ENCODE peak calls at places on chromosomes 12 and 14, in ten cellular contexts. B is MCF 10A; V is GM10248; F is GM13976; C is lung microvascular endothelial cell; L is HEK293T; A is mesendoderm; Y is Peyer's patch; Q is stimulated activated CD8-positive, alpha-beta memory T cell treated with anti-CD3 and anti-CD28 coated beads, Interleukin-2, amount 100 ng/mL, for 48 hours; X is left colon. I is an unnamed sample.
A peak's percentile ranks its signal among the peaks of the same experiment; 100 is the strongest.

GRCh38 chr12:75549989-75550388 is 38.6 kb upstream of the KRR1 start:
- DNase-seq in Q (no peak), V (no peak), X (no peak), F (no peak), A (no peak), B (no peak), Y (no peak), L (no peak), C (no peak), I (no peak)

GRCh38 chr14:95488376-95489162 is 27.9 kb downstream of the SYNE3 start:
- DNase-seq in V (no peak), F (no peak), Q (no peak), C (no peak), Y (peak; percentile 44), B (no peak), X (no peak), A (no peak), L (no peak), I (no peak)

GRCh38 chr14:103121846-103122577 is 1.2 kb upstream of the TNFAIP2 start:
- DNase-seq in A (peak; percentile 92), L (peak; percentile 48), Q (no peak), B (peak; percentile 97), F (no peak), Y (peak; percentile 78), C (peak; percentile 85), V (no peak), X (peak; percentile 83), I (no peak)

GRCh38 chr12:94753071-94753779 is 102.9 kb upstream of the TMCC3 start:
- DNase-seq in C (no peak), L (no peak), B (peak; percentile 70), V (no peak), X (no peak), F (no peak), Q (no peak), Y (no peak), A (peak; percentile 48), I (no peak)

GRCh38 chr14:90599748-90600507 is 203.1 kb downstream of the CALM1 start:
- DNase-seq in C (no peak), X (no peak), L (no peak), B (peak; percentile 4), Q (no peak), F (no peak), V (no peak), Y (no peak), A (no peak), I (no peak)

GRCh38 chr14:81172353-81172752 is 48.4 kb downstream of the GTF2A1 start:
- DNase-seq in F (no peak), Y (no peak), V (no peak), L (no peak), Q (no peak), C (no peak), B (peak; percentile 35), X (no peak), A (no peak), I (no peak)

GRCh38 chr12:41014643-41015020 is 173.5 kb upstream of the PDZRN4 start:
- DNase-seq in Y (no peak), L (no peak), B (no peak), C (peak; percentile 34), Q (no peak), A (no peak), F (no peak), X (no peak), V (no peak), I (no peak)

GRCh38 chr14:68564236-68564825 is 228.5 kb downstream of the ZFP36L1 start:
- DNase-seq in X (no peak), Y (no peak), C (no peak), Q (no peak), L (no peak), F (no peak), B (no peak), V (no peak), A (peak; percentile 50), I (no peak)

GRCh38 chr14:52879958-52880357 is 70.9 kb downstream of the FERMT2 start:
- DNase-seq in Y (no peak), A (no peak), B (peak; percentile 44), X (no peak), C (no peak), V (no peak), F (no peak), L (no peak), Q (no peak), I (no peak)

GRCh38 chr12:113273053-113273725 is 51.9 kb downstream of the TPCN1 start:
- DNase-seq in B (no peak), F (no peak), V (no peak), C (peak; percentile 20), X (no peak), Y (peak; percentile 26), L (no peak), A (peak; percentile 42), Q (no peak), I (no peak)

GRCh38 chr12:66061557-66062279 is 68.8 kb downstream of the LLPH start:
- DNase-seq in Y (no peak), B (peak; percentile 47), V (no peak), A (peak; percentile 85), C (no peak), F (no peak), L (no peak), Q (no peak), X (no peak), I (no peak)

GRCh38 chr14:24817638-24818053 is 183.7 kb upstream of the GZMB start:
- DNase-seq in L (peak; percentile 15), C (no peak), F (no peak), B (no peak), X (no peak), A (peak; percentile 45), Y (no peak), V (no peak), Q (no peak), I (no peak)

GRCh38 chr14:64755661-64756265 is 51.5 kb downstream of the PLEKHG3 start:
- DNase-seq in B (peak; percentile 77), C (no peak), Y (peak; percentile 74), V (no peak), A (no peak), X (peak; percentile 70), L (no peak), F (no peak), Q (peak; percentile 22), I (no peak)

GRCh38 chr14:58301416-58301815 is 3.1 kb downstream of the ARID4A start:
- DNase-seq in C (no peak), A (no peak), X (no peak), V (no peak), B (no peak), F (no peak), L (no peak), Q (no peak), Y (no peak), I (no peak)

GRCh38 chr12:113070117-113070906 is 13.8 kb downstream of the DTX1 start:
- DNase-seq in B (no peak), Q (peak; percentile 68), Y (no peak), V (peak; percentile 83), A (no peak), L (no peak), F (peak; percentile 89), X (peak; percentile 60), C (no peak), I (no peak)

GRCh38 chr12:28699029-28699428 is 450.0 kb upstream of the FAR2 start:
- DNase-seq in Q (no peak), A (no peak), B (no peak), X (no peak), Y (no peak), V (no peak), F (no peak), L (no peak), C (no peak), I (no peak)

GRCh38 chr12:69583203-69583602 is 2.1 kb upstream of the CCT2 start:
- DNase-seq in C (no peak), A (peak; percentile 84), Y (no peak), L (peak; percentile 25), X (no peak), V (no peak), B (peak; percentile 16), F (no peak), Q (no peak), I (no peak)

GRCh38 chr12:10701226-10701681 is 21.9 kb downstream of the YBX3 start:
- DNase-seq in X (no peak), A (no peak), Y (no peak), Q (no peak), B (no peak), C (no peak), F (no peak), V (peak; percentile 13), L (no peak), I (no peak)

GRCh38 chr12:59904874-59905521 is 309.2 kb downstream of the SLC16A7 start:
- DNase-seq in Y (no peak), B (no peak), V (no peak), Q (no peak), A (no peak), F (no peak), C (no peak), X (no peak), L (no peak), I (no peak)

GRCh38 chr14:31127690-31128089 is 79.9 kb downstream of the HECTD1 start:
- DNase-seq in L (no peak), Q (no peak), C (peak; percentile 1), X (no peak), A (peak; percentile 51), F (peak; percentile 48), Y (no peak), V (peak; percentile 44), B (no peak), I (no peak)

GRCh38 chr14:60064491-60065072 is 27.1 kb upstream of the PCNX4 start:
- DNase-seq in B (peak; percentile 44), L (peak; percentile 10), F (peak; percentile 53), A (peak; percentile 13), C (peak; percentile 45), Q (no peak), V (peak; percentile 42), X (no peak), Y (no peak), I (peak; percentile 15)

GRCh38 chr12:76952995-76953394 is 74.2 kb upstream of the CSRP2 start:
- DNase-seq in F (no peak), A (peak; percentile 69), X (no peak), V (no peak), C (no peak), Q (no peak), B (peak; percentile 30), L (no peak), Y (no peak), I (no peak)

GRCh38 chr14:49950275-49951250 is 57.7 kb downstream of the ARF6 start:
- DNase-seq in B (peak; percentile 97), L (no peak), A (no peak), Y (peak; percentile 74), C (peak; percentile 15), X (peak; percentile 88), F (no peak), V (no peak), Q (no peak), I (no peak)

GRCh38 chr12:58242803-58243628 is 301.6 kb downstream of the ATP23 start:
- DNase-seq in Y (no peak), Q (no peak), F (no peak), L (no peak), X (no peak), B (no peak), C (no peak), A (no peak), V (no peak), I (no peak)